ENCODE peak calls at places on chromosomes 12 and 14, in five cellular contexts. One of them, this sample, is unnamed.

GRCh38 chr14:30223385-30223785 is 295.7 kb upstream of the PRKD1 start:
- DNase-seq in endothelial cell of umbilical vein: peak; percentile 97
- DNase-seq in HepG2: peak; percentile 71
- DNase-seq in A549: peak; percentile 18
- DNase-seq in HCT116: peak; percentile 10
- DNase-seq in this sample: no peak

GRCh38 chr12:107477946-107478610 is 207.5 kb upstream of the PWP1 start:
- DNase-seq in HCT116: no peak
- DNase-seq in HepG2: no peak
- DNase-seq in endothelial cell of umbilical vein: no peak
- DNase-seq in A549: no peak
- DNase-seq in this sample: no peak

GRCh38 chr14:104799657-104800599 is 973 bp upstream of the ZBTB42 start:
- DNase-seq in HCT116: no peak
- DNase-seq in HepG2: peak; percentile 76
- DNase-seq in A549: peak; percentile 54
- DNase-seq in endothelial cell of umbilical vein: peak; percentile 62
- DNase-seq in this sample: peak; percentile 78

GRCh38 chr14:46259536-46259935 is 392.0 kb downstream of the RPL10L start:
- DNase-seq in A549: no peak
- DNase-seq in HepG2: no peak
- DNase-seq in HCT116: no peak
- DNase-seq in endothelial cell of umbilical vein: no peak
- DNase-seq in this sample: peak; percentile 3

GRCh38 chr12:56122637-56123036 is 4.6 kb downstream of the ZC3H10 start:
- DNase-seq in A549: no peak
- DNase-seq in endothelial cell of umbilical vein: no peak
- DNase-seq in HepG2: peak; percentile 71
- DNase-seq in HCT116: no peak
- DNase-seq in this sample: no peak

GRCh38 chr14:64510825-64511679 is 6.5 kb downstream of the ZBTB1 start:
- DNase-seq in HCT116: peak; percentile 56
- DNase-seq in HepG2: peak; percentile 64
- DNase-seq in A549: peak; percentile 32
- DNase-seq in endothelial cell of umbilical vein: peak; percentile 72
- DNase-seq in this sample: peak; percentile 73

GRCh38 chr14:83164016-83164415 is 1630.4 kb upstream of the SEL1L start:
- DNase-seq in HCT116: no peak
- DNase-seq in endothelial cell of umbilical vein: no peak
- DNase-seq in HepG2: no peak
- DNase-seq in A549: no peak
- DNase-seq in this sample: no peak

GRCh38 chr14:51539571-51540037 is 112.1 kb upstream of the FRMD6 start:
- DNase-seq in A549: peak; percentile 29
- DNase-seq in HCT116: no peak
- DNase-seq in endothelial cell of umbilical vein: peak; percentile 82
- DNase-seq in HepG2: no peak
- DNase-seq in this sample: no peak

GRCh38 chr12:11633968-11634367 is 15.5 kb upstream of the ETV6 start:
- DNase-seq in endothelial cell of umbilical vein: no peak
- DNase-seq in HCT116: no peak
- DNase-seq in A549: no peak
- DNase-seq in HepG2: peak; percentile 59
- DNase-seq in this sample: no peak

GRCh38 chr12:9273276-9273675 is 65.1 kb upstream of the PZP start:
- DNase-seq in A549: no peak
- DNase-seq in endothelial cell of umbilical vein: no peak
- DNase-seq in HCT116: no peak
- DNase-seq in HepG2: no peak
- DNase-seq in this sample: no peak

GRCh38 chr12:76029982-76030377 is 1.6 kb downstream of the PHLDA1 start:
- DNase-seq in endothelial cell of umbilical vein: peak; percentile 59
- DNase-seq in HepG2: no peak
- DNase-seq in HCT116: no peak
- DNase-seq in A549: no peak
- DNase-seq in this sample: peak; percentile 67

GRCh38 chr12:130079254-130079653 is 83.0 kb upstream of the FZD10 start:
- DNase-seq in HepG2: no peak
- DNase-seq in endothelial cell of umbilical vein: no peak
- DNase-seq in HCT116: no peak
- DNase-seq in A549: no peak
- DNase-seq in this sample: no peak

GRCh38 chr12:39199371-39199770 is 243.5 kb downstream of the KIF21A start:
- DNase-seq in HepG2: no peak
- DNase-seq in endothelial cell of umbilical vein: peak; percentile 88
- DNase-seq in HCT116: no peak
- DNase-seq in A549: no peak
- DNase-seq in this sample: no peak

GRCh38 chr14:91890291-91890749 is 23.0 kb upstream of the TC2N start:
- DNase-seq in A549: no peak
- DNase-seq in HCT116: no peak
- DNase-seq in endothelial cell of umbilical vein: no peak
- DNase-seq in HepG2: no peak
- DNase-seq in this sample: no peak

GRCh38 chr12:49098035-49098451 is 3.4 kb upstream of the DHH start:
- DNase-seq in A549: peak; percentile 74
- DNase-seq in HCT116: no peak
- DNase-seq in endothelial cell of umbilical vein: peak; percentile 58
- DNase-seq in HepG2: peak; percentile 28
- DNase-seq in this sample: peak; percentile 78

GRCh38 chr12:56007892-56008471 is 10.9 kb downstream of the SUOX start:
- DNase-seq in HepG2: no peak
- DNase-seq in A549: peak; percentile 41
- DNase-seq in HCT116: no peak
- DNase-seq in endothelial cell of umbilical vein: peak; percentile 37
- DNase-seq in this sample: no peak

GRCh38 chr12:6950401-6950801 is 755 bp upstream of the PTPN6 start:
- DNase-seq in HCT116: no peak
- DNase-seq in endothelial cell of umbilical vein: no peak
- DNase-seq in A549: no peak
- DNase-seq in HepG2: no peak
- DNase-seq in this sample: peak; percentile 60

GRCh38 chr12:77571127-77571526 is 259.6 kb upstream of the NAV3 start:
- DNase-seq in endothelial cell of umbilical vein: no peak
- DNase-seq in A549: no peak
- DNase-seq in HepG2: no peak
- DNase-seq in HCT116: no peak
- DNase-seq in this sample: no peak

GRCh38 chr14:28774764-28775738 is 8.5 kb downstream of the FOXG1 start:
- DNase-seq in HepG2: no peak
- DNase-seq in A549: no peak
- DNase-seq in endothelial cell of umbilical vein: no peak
- DNase-seq in HCT116: no peak
- DNase-seq in this sample: no peak

GRCh38 chr12:68609955-68610434 is 704 bp upstream of the RAP1B start:
- DNase-seq in HCT116: no peak
- DNase-seq in A549: no peak
- DNase-seq in endothelial cell of umbilical vein: no peak
- DNase-seq in HepG2: no peak
- DNase-seq in this sample: no peak

GRCh38 chr12:117342682-117343081 is 18.7 kb downstream of the NOS1 start:
- DNase-seq in HCT116: no peak
- DNase-seq in endothelial cell of umbilical vein: no peak
- DNase-seq in HepG2: no peak
- DNase-seq in A549: no peak
- DNase-seq in this sample: peak; percentile 59

GRCh38 chr12:2183556-2184541 is 131.1 kb downstream of the CACNA1C start:
- DNase-seq in HepG2: peak; percentile 11
- DNase-seq in endothelial cell of umbilical vein: no peak
- DNase-seq in HCT116: no peak
- DNase-seq in A549: no peak
- DNase-seq in this sample: peak; percentile 30

GRCh38 chr12:102675672-102676071 is 195.3 kb upstream of the IGF1 start:
- DNase-seq in HCT116: no peak
- DNase-seq in A549: no peak
- DNase-seq in endothelial cell of umbilical vein: no peak
- DNase-seq in HepG2: no peak
- DNase-seq in this sample: no peak

GRCh38 chr12:105036937-105037649 is 47.2 kb downstream of the ALDH1L2 start:
- DNase-seq in endothelial cell of umbilical vein: peak; percentile 14
- DNase-seq in HCT116: no peak
- DNase-seq in HepG2: no peak
- DNase-seq in A549: no peak
- DNase-seq in this sample: no peak

GRCh38 chr12:109766251-109766778 is 52.7 kb downstream of the FAM222A start:
- DNase-seq in HCT116: no peak
- DNase-seq in HepG2: no peak
- DNase-seq in endothelial cell of umbilical vein: no peak
- DNase-seq in A549: no peak
- DNase-seq in this sample: no peak

GRCh38 chr14:76997257-76997970 is 31.1 kb downstream of the IRF2BPL start:
- DNase-seq in HCT116: no peak
- DNase-seq in endothelial cell of umbilical vein: no peak
- DNase-seq in A549: no peak
- DNase-seq in HepG2: no peak
- DNase-seq in this sample: no peak

GRCh38 chr12:50188875-50189575 is 21.9 kb upstream of the CERS5 start:
- DNase-seq in endothelial cell of umbilical vein: no peak
- DNase-seq in A549: no peak
- DNase-seq in HepG2: no peak
- DNase-seq in HCT116: no peak
- DNase-seq in this sample: no peak

GRCh38 chr12:109981311-109981710 is 14.9 kb downstream of the GIT2 start:
- DNase-seq in HepG2: no peak
- DNase-seq in HCT116: no peak
- DNase-seq in endothelial cell of umbilical vein: no peak
- DNase-seq in A549: no peak
- DNase-seq in this sample: no peak

GRCh38 chr14:95496111-95496681 is 20.3 kb downstream of the SYNE3 start:
- DNase-seq in HCT116: no peak
- DNase-seq in HepG2: no peak
- DNase-seq in A549: no peak
- DNase-seq in endothelial cell of umbilical vein: peak; percentile 10
- DNase-seq in this sample: peak; percentile 42

GRCh38 chr14:79543966-79544365 is 667.3 kb downstream of the DIO2 start:
- DNase-seq in HCT116: no peak
- DNase-seq in endothelial cell of umbilical vein: peak; percentile 10
- DNase-seq in A549: peak; percentile 2
- DNase-seq in HepG2: no peak
- DNase-seq in this sample: peak; percentile 5

GRCh38 chr12:108548954-108549521 is 11.9 kb downstream of the SART3 start:
- DNase-seq in HepG2: no peak
- DNase-seq in A549: no peak
- DNase-seq in endothelial cell of umbilical vein: no peak
- DNase-seq in HCT116: no peak
- DNase-seq in this sample: no peak
- TF ChIP-seq POLR2A in HepG2: no peak
- TF ChIP-seq POLR2A in A549: no peak
- TF ChIP-seq POLR2A in endothelial cell of umbilical vein: no peak
- TF ChIP-seq POLR2A in HCT116: no peak
- TF ChIP-seq POLR2A in this sample: no peak

DNA sequence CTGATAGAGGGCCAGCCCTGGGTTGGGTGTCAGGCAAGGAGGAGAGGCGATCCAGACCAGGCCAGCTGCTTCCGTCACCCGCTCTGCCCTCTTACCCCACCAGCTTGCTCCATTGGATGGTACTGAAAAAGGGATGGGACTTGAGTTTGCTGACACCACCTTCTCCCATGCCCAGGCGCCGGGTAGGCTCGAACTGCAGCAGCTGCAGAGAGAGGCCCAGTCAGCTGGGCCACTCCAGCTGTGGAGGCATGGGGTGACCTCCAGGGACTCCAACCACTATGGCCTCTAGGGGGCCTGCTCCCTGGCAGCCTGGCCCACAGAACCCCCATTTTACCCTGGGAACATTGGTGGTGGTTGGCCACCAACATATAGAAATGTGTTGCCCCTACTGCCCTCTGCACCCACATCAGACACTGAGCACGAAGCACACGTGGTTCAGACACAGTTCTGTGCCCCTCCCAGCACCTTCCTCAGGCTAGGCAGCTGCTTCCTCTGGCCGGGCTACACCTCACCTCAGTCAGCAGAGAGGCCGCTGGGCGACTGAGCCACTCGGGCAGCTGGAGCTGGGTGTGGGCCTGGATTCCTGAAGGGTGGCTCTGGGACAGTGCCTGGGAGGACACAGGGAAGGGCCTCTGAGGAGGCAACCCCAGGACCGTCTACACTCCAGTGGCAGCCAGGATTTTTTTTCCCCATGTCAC is 16.0 kb downstream of the RPS6KL1 start:
- DNase-seq in A549: no peak
- DNase-seq in HCT116: no peak
- DNase-seq in endothelial cell of umbilical vein: no peak
- DNase-seq in HepG2: no peak
- DNase-seq in this sample: no peak
- TF ChIP-seq MAX in A549: no peak
- TF ChIP-seq MAX in HCT116: no peak
- TF ChIP-seq MAX in endothelial cell of umbilical vein: no peak
- TF ChIP-seq MAX in HepG2: no peak
- TF ChIP-seq MAX in this sample: no peak

GRCh38 chr12:26465419-26466097 is 270.2 kb downstream of the SSPN start:
- DNase-seq in A549: no peak
- DNase-seq in HCT116: no peak
- DNase-seq in HepG2: no peak
- DNase-seq in endothelial cell of umbilical vein: no peak
- DNase-seq in this sample: peak; percentile 28
- TF ChIP-seq CTCF in A549: peak; percentile 27
- TF ChIP-seq CTCF in HCT116: peak; percentile 15
- TF ChIP-seq CTCF in HepG2: peak; percentile 5
- TF ChIP-seq CTCF in endothelial cell of umbilical vein: no peak
- TF ChIP-seq CTCF in this sample: no peak

GRCh38 chr12:54129028-54129903 is 59.5 kb downstream of the SMUG1 start:
- DNase-seq in HCT116: no peak
- DNase-seq in endothelial cell of umbilical vein: no peak
- DNase-seq in HepG2: no peak
- DNase-seq in A549: no peak
- DNase-seq in this sample: no peak

GRCh38 chr12:54128466-54128865 is 60.3 kb downstream of the SMUG1 start:
- DNase-seq in endothelial cell of umbilical vein: no peak
- DNase-seq in HCT116: no peak
- DNase-seq in A549: no peak
- DNase-seq in HepG2: no peak
- DNase-seq in this sample: no peak

GRCh38 chr12:54125950-54126695 is 62.7 kb downstream of the SMUG1 start:
- DNase-seq in HepG2: no peak
- DNase-seq in A549: no peak
- DNase-seq in HCT116: no peak
- DNase-seq in endothelial cell of umbilical vein: no peak
- DNase-seq in this sample: no peak

GRCh38 chr12:54127538-54128259 is 61.1 kb downstream of the SMUG1 start:
- DNase-seq in HCT116: no peak
- DNase-seq in HepG2: no peak
- DNase-seq in A549: no peak
- DNase-seq in endothelial cell of umbilical vein: no peak
- DNase-seq in this sample: peak; percentile 0

GRCh38 chr12:54126696-54127537 is 61.9 kb downstream of the SMUG1 start:
- DNase-seq in HepG2: no peak
- DNase-seq in A549: peak; percentile 55
- DNase-seq in endothelial cell of umbilical vein: no peak
- DNase-seq in HCT116: no peak
- DNase-seq in this sample: peak; percentile 24
- TF ChIP-seq POLR2A in HepG2: no peak
- TF ChIP-seq POLR2A in A549: no peak
- TF ChIP-seq POLR2A in endothelial cell of umbilical vein: no peak
- TF ChIP-seq POLR2A in HCT116: no peak
- TF ChIP-seq POLR2A in this sample: no peak